ENCODE peak calls at places on chromosomes 7 and 10, in seven cellular contexts. A, Q, O, Z, B, E and T are unnamed samples. For H3K9me3, the result is how much of the 10 kb centered on the place peaks cover.

GRCh38 chr10:89332718-89333281 is 5.0 kb downstream of the IFIT3 start:
- DNase-seq in A (no peak), Q (no peak), O (no peak), Z (no peak), B (no peak), E (no peak), T (no peak)

GRCh38 chr7:123460616-123461015 is 73.8 kb downstream of the IQUB start:
- DNase-seq in A (no peak), Q (no peak), O (no peak), Z (no peak), B (no peak), E (no peak), T (no peak)

GRCh38 chr10:71999360-72000072 is 35.3 kb downstream of the CHST3 start:
- DNase-seq in A (peak), Q (no peak), O (no peak), Z (peak), B (peak), E (no peak), T (peak)

GRCh38 chr10:71232089-71232998 is 20.0 kb downstream of the UNC5B start:
- DNase-seq in A (peak), Q (peak), O (peak), Z (peak), B (no peak), E (no peak), T (peak)

GRCh38 chr10:1472605-1473004 is 264.7 kb downstream of the ADARB2 start:
- DNase-seq in A (no peak), Q (no peak), O (no peak), Z (no peak), B (no peak), E (no peak), T (no peak)

GRCh38 chr7:76403780-76404494 is 5.6 kb downstream of the SSC4D start:
- DNase-seq in A (no peak), Q (no peak), O (no peak), Z (no peak), B (no peak), E (peak), T (no peak)

GRCh38 chr7:135690566-135690965 is 28.3 kb downstream of the STMP1 start:
- DNase-seq in A (no peak), Q (no peak), O (no peak), Z (no peak), B (peak), E (no peak), T (no peak)

GRCh38 chr7:1311406-1312097 is 78.9 kb downstream of the UNCX start:
- DNase-seq in A (no peak), Q (no peak), O (no peak), Z (peak), B (no peak), E (no peak), T (no peak)

DNA sequence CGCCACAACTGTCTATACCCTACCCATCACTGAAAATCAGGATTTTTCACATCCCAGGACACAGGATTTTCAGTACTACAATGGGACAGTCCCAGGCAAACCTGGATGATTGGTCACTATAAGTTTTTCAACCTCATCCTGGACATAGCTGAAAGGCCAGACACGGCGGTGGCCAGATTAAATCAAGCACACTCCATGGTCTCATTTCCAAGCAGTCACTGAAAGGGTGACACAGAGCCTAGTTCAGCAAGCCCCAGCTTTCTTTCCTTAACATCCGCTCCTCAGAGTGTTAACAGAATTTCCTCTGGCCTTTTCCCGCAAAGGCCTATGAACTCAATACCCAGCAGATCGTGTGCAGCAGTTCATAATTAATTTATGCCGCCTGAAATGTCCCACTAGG is 104.1 kb upstream of the NANOS1 start:
- DNase-seq in A (no peak), Q (no peak), O (no peak), Z (no peak), B (no peak), E (no peak), T (no peak)
- H3K9me3 ChIP-seq in A (under half), Q (under half), O (under half), Z (under half), B (under half), E (under half), T (under half)

GRCh38 chr10:69089638-69090599 is 2.0 kb downstream of the SRGN start:
- DNase-seq in A (no peak), Q (no peak), O (no peak), Z (no peak), B (peak), E (no peak), T (peak)
- TF ChIP-seq POLR2A in A (no peak), Q (no peak), O (no peak), Z (no peak), B (peak), E (no peak), T (peak)

DNA sequence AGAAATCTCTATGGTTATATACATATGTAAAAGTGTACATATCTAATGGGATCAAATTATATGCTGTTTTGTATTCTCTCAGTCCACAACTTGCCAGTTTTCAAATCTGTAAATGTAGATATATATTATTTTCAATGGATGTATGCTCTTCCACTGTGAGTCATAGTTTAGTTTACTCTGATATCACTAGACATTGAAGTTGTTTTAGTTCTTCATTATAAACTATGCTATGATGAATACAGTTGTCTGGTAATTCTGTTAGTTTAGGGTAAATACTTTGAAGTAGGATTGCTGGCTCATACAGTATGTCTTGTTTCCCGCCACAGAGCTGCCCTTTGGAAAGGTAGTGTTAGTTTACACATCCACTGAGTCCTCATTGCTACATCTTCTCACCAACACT is 25.2 kb downstream of the SDK1 start:
- DNase-seq in A (no peak), Q (no peak), O (no peak), Z (no peak), B (no peak), E (no peak), T (no peak)
- H3K9me3 ChIP-seq in A (under half), Q (under half), O (under half), Z (under half), B (under half), E (under half), T (under half)

GRCh38 chr7:32891800-32892520 is 400 bp upstream of the KBTBD2 start:
- DNase-seq in A (peak), Q (peak), O (peak), Z (peak), B (peak), E (peak), T (peak)
- TF ChIP-seq POLR2A in A (peak), Q (peak), O (peak), Z (peak), B (no peak), E (peak), T (peak)

DNA sequence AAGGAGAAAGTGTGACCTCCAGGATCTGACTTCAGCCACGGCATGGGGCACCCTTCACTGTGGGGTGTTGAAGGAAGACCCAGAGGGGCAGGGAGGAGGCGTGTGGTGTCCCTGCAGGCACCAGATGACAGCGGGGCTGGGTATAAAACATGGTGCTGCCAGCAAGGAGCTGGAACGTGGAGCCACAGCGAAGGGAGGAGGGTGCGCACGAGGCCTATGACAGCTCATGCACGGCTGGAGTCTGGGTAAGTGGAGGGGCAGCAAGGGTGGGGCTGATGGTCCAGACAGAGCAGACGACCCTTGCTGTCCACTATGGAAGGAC is 27.8 kb upstream of the FOXL3 start:
- DNase-seq in A (no peak), Q (no peak), O (no peak), Z (peak), B (no peak), E (no peak), T (no peak)
- H3K9me3 ChIP-seq in A (under half), Q (under half), O (under half), Z (under half), B (under half), E (under half), T (under half)

GRCh38 chr10:6164271-6165095 is 38.2 kb upstream of the PFKFB3 start:
- DNase-seq in A (no peak), Q (no peak), O (no peak), Z (no peak), B (peak), E (no peak), T (no peak)
- TF ChIP-seq POLR2A in A (no peak), Q (peak), O (no peak), Z (no peak), B (no peak), E (no peak), T (no peak)

DNA sequence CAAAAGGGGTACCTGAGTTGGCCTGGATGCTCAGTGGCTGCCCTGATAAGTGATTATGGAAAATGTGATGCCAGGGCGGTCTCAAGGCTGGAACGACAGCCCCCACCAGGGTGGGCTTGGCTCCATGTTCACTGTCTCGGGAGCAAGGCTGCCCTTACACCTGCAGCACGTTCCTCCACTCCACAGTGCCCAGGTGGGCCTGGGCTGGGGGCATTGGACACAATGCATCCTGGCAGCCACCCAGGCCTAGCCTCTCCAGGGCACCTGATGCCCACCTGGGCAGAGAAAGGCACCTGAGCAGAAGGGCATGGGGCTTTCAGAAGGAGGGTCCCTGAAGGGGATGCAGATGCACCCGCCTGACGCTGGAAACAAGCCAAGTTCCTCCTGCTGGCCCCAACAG is 548.3 kb downstream of the DNAJB6 start:
- DNase-seq in A (no peak), Q (no peak), O (no peak), Z (no peak), B (no peak), E (no peak), T (no peak)
- H3K9me3 ChIP-seq in A (under half), Q (under half), O (under half), Z (under half), B (under half), E (under half), T (under half)

DNA sequence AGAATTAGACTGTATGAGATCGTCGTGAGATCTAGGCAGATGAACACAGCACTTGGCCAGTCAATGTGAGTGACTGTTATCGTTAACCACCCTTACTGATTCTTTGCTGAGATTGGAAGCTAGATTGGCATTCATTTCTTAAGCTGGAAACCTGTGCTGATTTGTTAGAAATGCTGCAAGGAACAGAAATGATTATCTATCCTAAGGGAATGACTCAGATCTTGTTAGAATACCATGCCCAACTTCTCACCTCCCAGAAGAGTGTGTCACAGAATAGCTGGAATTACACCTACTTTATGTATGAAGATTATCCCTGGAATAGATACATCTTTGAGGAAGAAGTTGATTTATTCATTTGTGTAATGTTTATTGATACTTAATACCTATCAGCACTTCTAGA is 275.2 kb downstream of the AUTS2 start:
- DNase-seq in A (no peak), Q (no peak), O (no peak), Z (no peak), B (no peak), E (no peak), T (no peak)
- TF ChIP-seq POLR2A in A (no peak), Q (no peak), O (no peak), Z (no peak), B (no peak), E (no peak), T (no peak)

GRCh38 chr7:158449942-158450341 is 137.7 kb downstream of the PTPRN2 start:
- DNase-seq in A (no peak), Q (no peak), O (no peak), Z (no peak), B (no peak), E (no peak), T (no peak)

GRCh38 chr7:158447206-158448171 is 140.1 kb downstream of the PTPRN2 start:
- DNase-seq in A (no peak), Q (no peak), O (peak), Z (no peak), B (no peak), E (no peak), T (no peak)

GRCh38 chr7:158449266-158449665 is 138.4 kb downstream of the PTPRN2 start:
- DNase-seq in A (no peak), Q (no peak), O (no peak), Z (no peak), B (no peak), E (no peak), T (no peak)

GRCh38 chr7:158450476-158451124 is 137.0 kb downstream of the PTPRN2 start:
- DNase-seq in A (no peak), Q (no peak), O (no peak), Z (no peak), B (no peak), E (no peak), T (no peak)

GRCh38 chr7:158448701-158449100 is 138.9 kb downstream of the PTPRN2 start:
- DNase-seq in A (no peak), Q (no peak), O (no peak), Z (no peak), B (no peak), E (no peak), T (no peak)
- H3K9me3 ChIP-seq in A (under half), Q (under half), O (under half), Z (under half), B (under half), E (under half), T (under half)